ENCODE peak calls at places on chromosomes 1 and 21, in eight cellular contexts. C is fibroblast of lung, J is HL-60, Z is AG04450, L is lower leg skin, K is epithelial cell of esophagus, T is uterus, X is neural progenitor cell. F is an unnamed sample.

GRCh38 chr1:2314803-2315710 is 76.3 kb downstream of the MORN1 start:
- DNase-seq in C (peak), J (no peak), Z (no peak), L (peak), K (no peak), T (peak), X (peak), F (no peak)

GRCh38 chr1:241156231-241156965 is 200.6 kb downstream of the RGS7 start:
- DNase-seq in C (peak), J (no peak), Z (no peak), L (no peak), K (peak), T (no peak), X (no peak), F (peak)

GRCh38 chr21:31204801-31205200 is 139.3 kb downstream of the TIAM1 start:
- DNase-seq in C (no peak), J (no peak), Z (no peak), L (no peak), K (no peak), T (no peak), X (no peak), F (no peak)

GRCh38 chr1:4668738-4669700 is 14.6 kb downstream of the AJAP1 start:
- DNase-seq in C (no peak), J (no peak), Z (no peak), L (no peak), K (peak), T (no peak), X (no peak), F (peak)

GRCh38 chr1:17538428-17539130 is 919 bp upstream of the ARHGEF10L start:
- DNase-seq in C (peak), J (no peak), Z (no peak), L (peak), K (no peak), T (peak), X (peak), F (no peak)

GRCh38 chr1:5975133-5975880 is 16.9 kb downstream of the NPHP4 start:
- DNase-seq in C (peak), J (peak), Z (peak), L (no peak), K (peak), T (no peak), X (peak), F (no peak)

GRCh38 chr1:9905010-9905409 is 5.1 kb downstream of the CTNNBIP1 start:
- DNase-seq in C (no peak), J (no peak), Z (no peak), L (no peak), K (no peak), T (no peak), X (no peak), F (no peak)

GRCh38 chr1:42221952-42222606 is 57.5 kb upstream of the GUCA2A start:
- DNase-seq in C (peak), J (no peak), Z (no peak), L (no peak), K (no peak), T (no peak), X (no peak), F (no peak)

GRCh38 chr1:203682401-203683383 is 56.1 kb downstream of the ATP2B4 start:
- DNase-seq in C (no peak), J (no peak), Z (no peak), L (no peak), K (no peak), T (peak), X (no peak), F (no peak)

GRCh38 chr1:246795094-246795671 is 71.0 kb downstream of the SCCPDH start:
- DNase-seq in C (no peak), J (no peak), Z (no peak), L (peak), K (no peak), T (no peak), X (no peak), F (no peak)

GRCh38 chr1:159122005-159122621 is 45.5 kb upstream of the AIM2 start:
- DNase-seq in C (peak), J (no peak), Z (no peak), L (no peak), K (peak), T (no peak), X (no peak), F (no peak)

GRCh38 chr1:236159704-236160539 is 17.6 kb downstream of the GPR137B start:
- DNase-seq in C (no peak), J (no peak), Z (no peak), L (no peak), K (no peak), T (no peak), X (no peak), F (no peak)

GRCh38 chr1:236158719-236159118 is 16.4 kb downstream of the GPR137B start:
- DNase-seq in C (no peak), J (no peak), Z (no peak), L (no peak), K (no peak), T (no peak), X (no peak), F (no peak)

GRCh38 chr1:236161230-236161629 is 18.9 kb downstream of the GPR137B start:
- DNase-seq in C (no peak), J (no peak), Z (no peak), L (no peak), K (no peak), T (no peak), X (no peak), F (no peak)

GRCh38 chr1:236163460-236164153 is 21.3 kb downstream of the GPR137B start:
- DNase-seq in C (no peak), J (no peak), Z (no peak), L (peak), K (no peak), T (no peak), X (no peak), F (no peak)

DNA sequence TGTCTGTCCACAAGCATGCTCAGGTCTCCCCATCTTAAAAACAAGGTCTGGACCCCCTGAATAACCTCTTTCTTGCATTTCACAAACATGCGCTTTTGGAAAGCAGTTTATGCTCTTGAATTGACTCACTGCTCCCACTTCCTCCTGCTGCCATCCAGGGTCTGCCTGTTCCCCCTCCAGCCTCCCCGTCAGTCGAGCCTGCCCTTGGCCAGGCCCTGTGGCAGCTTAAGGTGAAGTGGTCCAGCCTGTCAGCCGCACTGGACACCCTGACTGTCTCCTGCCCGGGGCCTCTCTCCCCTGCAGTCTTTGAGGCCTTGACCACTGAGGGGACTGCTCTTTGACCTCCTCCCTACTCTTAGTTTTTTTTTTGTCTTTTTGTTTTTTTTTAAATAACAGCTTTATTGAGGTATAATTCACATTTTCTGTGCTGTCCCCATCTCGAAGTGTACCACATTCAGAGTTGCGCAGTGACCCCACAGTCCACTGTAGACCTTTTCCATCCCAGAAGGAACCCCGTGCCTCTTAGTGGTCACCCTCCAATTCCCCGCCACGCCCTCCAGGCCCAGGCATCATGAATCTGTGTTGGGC is 18.3 kb downstream of the GPR137B start:
- DNase-seq in C (no peak), J (no peak), Z (no peak), L (no peak), K (no peak), T (no peak), X (no peak), F (no peak)
- H3K4me3 ChIP-seq in C (no peak), J (no peak), Z (no peak), L (no peak), K (no peak), T (no peak), X (no peak), F (no peak)

DNA sequence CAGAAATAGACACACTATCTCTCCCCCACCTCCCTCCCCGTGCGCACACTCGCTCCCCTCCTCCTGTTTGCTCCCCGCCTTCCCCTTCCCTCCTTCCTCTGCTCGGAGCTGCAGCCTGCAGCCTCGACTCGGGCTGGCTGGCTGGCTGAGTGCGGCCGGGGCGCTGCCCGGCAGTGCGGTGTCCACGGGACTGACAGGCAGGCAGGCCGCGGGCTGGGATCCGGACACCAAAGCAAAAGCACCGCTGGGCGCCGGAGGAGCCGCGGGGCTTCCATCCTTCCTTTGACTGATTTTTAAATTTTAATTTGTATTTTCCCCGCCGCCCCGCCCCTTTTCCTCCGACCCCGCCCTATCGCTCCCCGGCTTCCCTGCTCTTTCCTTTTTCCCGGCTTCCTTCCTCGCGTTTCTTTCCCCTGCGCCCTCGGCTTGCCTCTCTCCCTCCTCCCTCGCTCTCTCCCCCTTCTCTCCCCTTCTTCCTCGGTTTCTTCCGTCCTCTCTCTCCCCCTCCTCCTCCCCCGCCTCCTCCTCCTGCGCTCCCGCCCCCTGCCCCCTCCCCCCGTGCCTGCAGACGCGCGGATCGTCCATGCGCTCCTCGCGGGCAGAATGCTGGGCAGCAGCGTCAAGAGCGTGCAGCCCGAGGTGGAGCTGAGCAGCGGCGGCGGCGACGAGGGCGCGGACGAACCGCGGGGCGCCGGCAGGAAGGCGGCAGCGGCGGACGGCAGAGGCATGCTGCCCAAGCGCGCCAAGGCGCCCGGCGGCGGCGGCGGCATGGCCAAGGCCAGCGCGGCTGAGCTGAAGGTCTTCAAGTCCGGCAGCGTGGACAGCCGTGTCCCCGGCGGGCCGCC is 109.4 kb downstream of the NAV1 start:
- DNase-seq in C (peak), J (no peak), Z (no peak), L (no peak), K (peak), T (peak), X (peak), F (no peak)
- H3K4me3 ChIP-seq in C (peak), J (no peak), Z (peak), L (peak), K (peak), T (peak), X (peak), F (peak)

GRCh38 chr1:226738995-226739695 is at the start of gene ITPKB:
- DNase-seq in C (peak), J (peak), Z (peak), L (peak), K (peak), T (peak), X (peak), F (no peak)

GRCh38 chr1:226741009-226741408 is 1.9 kb upstream of the ITPKB start:
- DNase-seq in C (no peak), J (no peak), Z (no peak), L (no peak), K (no peak), T (no peak), X (no peak), F (no peak)

GRCh38 chr1:226738421-226738994 is 574 bp downstream of the ITPKB start:
- DNase-seq in C (peak), J (peak), Z (no peak), L (no peak), K (peak), T (no peak), X (peak), F (no peak)

GRCh38 chr1:226737819-226738420 is 1.2 kb downstream of the ITPKB start:
- DNase-seq in C (peak), J (peak), Z (no peak), L (peak), K (peak), T (peak), X (peak), F (no peak)

DNA sequence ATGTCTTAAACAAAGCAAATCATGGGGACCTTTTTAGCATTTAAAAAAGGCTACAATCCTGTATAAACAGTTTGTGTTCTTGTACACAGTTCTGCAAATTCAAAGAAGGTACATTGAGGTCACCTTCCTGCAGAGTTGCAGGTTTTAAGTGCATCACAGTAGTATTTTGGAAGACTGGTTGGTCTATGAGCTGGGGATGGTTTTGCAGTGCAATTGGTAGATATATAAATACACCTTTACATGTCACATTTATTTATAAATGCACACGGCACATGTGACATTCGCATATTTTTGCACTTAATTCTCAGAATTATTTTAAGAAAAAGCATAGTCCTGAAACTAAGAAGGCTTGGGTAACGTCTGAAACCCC is 599 bp upstream of the ITPKB start:
- DNase-seq in C (no peak), J (no peak), Z (no peak), L (no peak), K (no peak), T (no peak), X (no peak), F (no peak)
- H3K4me3 ChIP-seq in C (no peak), J (no peak), Z (no peak), L (no peak), K (no peak), T (peak), X (peak), F (peak)

GRCh38 chr1:54867717-54868057 is 19.3 kb downstream of the DHCR24 start:
- DNase-seq in C (no peak), J (no peak), Z (no peak), L (no peak), K (no peak), T (no peak), X (no peak), F (no peak)
- H3K4me3 ChIP-seq in C (no peak), J (no peak), Z (no peak), L (no peak), K (no peak), T (no peak), X (no peak), F (no peak)